ENCODE peak calls at places on chromosomes 11 and 22, in five cellular contexts. C is IMR-90, E is transverse colon, G is lung, R is heart left ventricle. Z is an unnamed sample. For H3K36me3 and H3K4me1, the result is how much of the 10 kb centered on the place peaks cover.

GRCh38 chr11:95788921-95789505 is 569 bp downstream of the FAM76B start:
- DNase-seq in G (peak), R (peak), E (peak), C (peak), Z (peak)

GRCh38 chr11:93545566-93545965 is 2.4 kb upstream of the SMCO4 start:
- DNase-seq in R (no peak), C (no peak), G (no peak), E (no peak), Z (no peak)

GRCh38 chr11:121479355-121479754 is 26.6 kb upstream of the SORL1-AS1 start:
- DNase-seq in E (no peak), C (no peak), G (no peak), R (no peak), Z (no peak)

GRCh38 chr11:69284081-69284511 is 9.9 kb upstream of the MYEOV start:
- DNase-seq in R (no peak), E (no peak), C (no peak), G (no peak), Z (no peak)

GRCh38 chr11:67542971-67543370 is 19.7 kb upstream of the CABP2 start:
- DNase-seq in R (no peak), G (no peak), E (no peak), C (no peak), Z (no peak)

GRCh38 chr11:114970908-114971645 is 292.8 kb downstream of the NXPE2 start:
- DNase-seq in C (no peak), R (no peak), G (no peak), E (no peak), Z (no peak)

GRCh38 chr11:105577645-105578044 is 32.2 kb upstream of the GRIA4 start:
- DNase-seq in C (peak), E (no peak), R (no peak), G (no peak), Z (no peak)

GRCh38 chr11:55707029-55707428 is 45.0 kb downstream of the OR4C6 start:
- DNase-seq in C (peak), R (no peak), G (no peak), E (no peak), Z (no peak)

GRCh38 chr11:97772696-97773095 is 1248.1 kb upstream of the CNTN5 start:
- DNase-seq in G (no peak), R (no peak), C (no peak), E (no peak), Z (no peak)

GRCh38 chr11:95494167-95494566 is 263.2 kb upstream of the SESN3 start:
- DNase-seq in G (no peak), R (no peak), E (no peak), C (no peak), Z (no peak)

GRCh38 chr11:87141980-87142514 is 104.3 kb downstream of the TMEM135 start:
- DNase-seq in G (no peak), R (no peak), C (no peak), E (no peak), Z (no peak)

GRCh38 chr11:10303558-10304363 is 1.1 kb upstream of the ADM start:
- DNase-seq in G (no peak), C (peak), R (no peak), E (peak), Z (no peak)

GRCh38 chr22:43333978-43334377 is 9.2 kb downstream of the SCUBE1 start:
- DNase-seq in G (no peak), E (no peak), R (no peak), C (no peak), Z (no peak)

DNA sequence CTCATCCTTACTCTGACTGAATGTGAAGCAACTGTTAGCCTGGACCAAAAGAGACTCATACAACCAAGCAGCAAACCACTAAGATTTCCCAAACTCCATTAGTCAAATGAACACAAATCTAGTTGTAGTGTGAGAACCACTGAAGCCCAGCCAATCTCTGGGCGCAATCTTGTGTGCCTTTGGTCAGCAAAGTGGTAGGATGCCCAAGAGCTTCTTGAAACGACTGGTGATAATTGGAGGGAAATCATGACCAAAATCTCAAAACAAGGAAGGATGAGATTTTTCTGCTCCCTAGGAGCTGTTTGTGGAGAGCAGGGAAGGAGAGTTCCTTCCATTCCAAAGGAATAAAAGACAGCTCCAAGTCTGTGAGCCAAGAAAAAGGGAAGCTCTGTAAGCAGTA is 24.0 kb downstream of the F2 start:
- DNase-seq in G (no peak), R (no peak), C (no peak), E (no peak), Z (no peak)
- H3K36me3 ChIP-seq in G (under half), R (half or more), C (under half), E (under half), Z (under half)

DNA sequence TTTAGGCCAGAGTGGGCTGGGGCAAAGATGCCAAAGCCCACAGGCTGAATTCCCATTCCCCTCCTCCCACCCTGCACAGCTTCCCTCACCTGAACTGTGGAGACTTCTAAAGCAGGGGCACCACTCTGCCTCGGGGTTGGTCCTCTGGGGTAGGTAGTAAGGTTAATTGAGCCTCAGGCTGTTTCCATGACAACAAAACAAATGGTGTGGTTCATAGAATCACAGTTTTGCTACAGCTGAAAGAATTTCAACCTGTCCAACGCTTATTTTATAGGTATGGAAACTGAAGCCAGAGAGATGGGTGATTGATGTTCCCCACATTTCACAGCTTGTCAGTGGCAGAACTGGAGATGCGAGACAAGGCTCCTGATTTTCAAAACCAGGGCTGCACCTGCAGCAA is 109.5 kb downstream of the SNX19 start:
- DNase-seq in G (no peak), R (no peak), E (no peak), C (no peak), Z (no peak)
- H3K4me3 ChIP-seq in G (no peak), R (no peak), E (no peak), C (no peak), Z (no peak)

GRCh38 chr11:44758996-44759395 is 32.2 kb downstream of the TSPAN18 start:
- DNase-seq in R (no peak), C (no peak), E (no peak), G (no peak), Z (no peak)
- H3K4me1 ChIP-seq in R (half or more), C (under half), E (under half), G (under half), Z (half or more)

DNA sequence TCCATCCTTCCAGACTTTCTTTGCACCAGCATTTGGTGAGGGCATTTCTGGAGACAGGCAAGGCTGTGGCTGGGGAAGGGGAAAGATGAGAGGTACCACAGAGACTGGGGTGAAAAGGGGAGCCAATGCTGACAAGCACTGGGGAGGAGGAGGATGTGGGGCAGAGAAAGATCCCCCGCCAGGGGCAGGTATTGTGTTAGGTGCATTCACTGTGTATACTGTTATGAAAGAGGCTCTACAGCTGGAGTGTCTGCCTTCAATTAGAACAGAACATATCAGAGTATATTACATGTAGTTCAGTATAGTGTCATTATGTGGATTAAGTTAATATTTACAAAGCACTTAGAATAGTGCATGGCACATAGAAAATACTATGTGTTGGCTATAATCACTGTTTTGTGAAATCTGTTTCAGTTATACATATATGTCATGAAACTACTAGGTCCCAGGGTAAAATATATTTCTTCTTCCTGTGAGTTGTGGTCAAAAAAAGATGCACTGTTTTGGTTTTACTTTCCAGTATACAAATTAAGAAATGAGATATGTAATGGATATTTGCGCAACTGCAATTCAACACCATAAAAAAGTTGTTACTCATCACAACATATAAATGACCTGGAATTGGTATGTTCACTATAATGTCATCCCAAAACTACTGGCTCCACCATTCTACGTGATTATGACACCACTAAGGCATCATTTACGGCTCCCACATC is 8.4 kb downstream of the MSANTD2 start:
- DNase-seq in R (no peak), G (no peak), E (no peak), C (peak), Z (no peak)
- H3K36me3 ChIP-seq in R (under half), G (under half), E (under half), C (under half), Z (under half)

GRCh38 chr11:77503006-77503405 is 29.1 kb upstream of the PAK1 start:
- DNase-seq in E (no peak), R (no peak), G (no peak), C (peak), Z (no peak)
- H3K4me3 ChIP-seq in E (no peak), R (no peak), G (no peak), C (no peak), Z (no peak)

GRCh38 chr11:119299416-119299815 is 17.5 kb downstream of the MCAM start:
- DNase-seq in E (no peak), R (no peak), G (no peak), C (no peak), Z (no peak)
- H3K4me1 ChIP-seq in E (under half), R (under half), G (under half), C (under half), Z (under half)

DNA sequence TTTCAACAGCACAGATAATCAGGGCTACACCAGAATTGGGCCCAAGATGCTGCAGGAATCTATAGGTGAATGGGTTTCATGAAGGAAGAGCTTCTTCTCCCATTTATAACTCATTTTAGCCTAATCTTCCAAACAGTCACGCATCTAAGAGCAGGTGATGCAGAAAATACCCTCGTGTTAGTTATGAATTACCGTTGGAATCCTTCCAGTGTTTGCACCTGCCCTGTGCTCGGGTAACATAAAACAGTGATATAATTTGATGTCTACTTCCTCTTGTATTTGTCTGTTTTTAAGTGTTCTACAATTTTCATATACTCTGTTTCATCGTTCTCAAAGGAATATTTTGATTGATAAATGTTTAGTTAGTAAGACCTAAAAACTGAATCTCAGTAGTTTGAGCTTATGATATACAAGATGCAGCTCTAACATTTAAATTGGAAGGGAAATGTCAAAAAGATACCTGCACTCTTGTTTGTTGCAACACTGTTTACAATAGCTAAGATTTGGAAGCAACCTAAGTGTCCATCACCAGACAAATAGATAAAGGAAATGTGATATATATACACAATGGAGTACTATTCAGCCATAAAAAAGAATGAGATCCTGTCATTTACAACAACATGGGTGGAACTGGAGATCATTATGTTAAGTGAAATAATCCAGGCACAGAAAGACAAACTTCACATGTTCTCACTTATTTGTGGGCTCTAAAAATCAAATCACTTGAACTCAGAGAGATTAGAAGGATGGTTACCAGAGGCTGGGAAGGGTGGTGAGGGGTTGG is 42.1 kb downstream of the PPARA start:
- DNase-seq in G (no peak), C (no peak), E (no peak), R (no peak), Z (no peak)
- H3K36me3 ChIP-seq in G (under half), C (under half), E (under half), R (under half), Z (under half)